ENCODE peak calls at places on chromosomes 6 and 20, in six cellular contexts. W is GM03348, I is DMS79 treated with DMSO at 0.1 percent for 48 hours, B is kidney tubule cell, Z is NCI-H1105 treated with DMSO at 0.1 percent for 48 hours, K is HAP-1. S is an unnamed sample.

GRCh38 chr6:158329531-158329930 is 17.3 kb downstream of the TULP4 start:
- DNase-seq in W (no peak), I (no peak), B (peak), Z (no peak), K (no peak), S (no peak)

GRCh38 chr6:8657522-8657921 is 222.2 kb upstream of the SLC35B3 start:
- DNase-seq in W (no peak), I (no peak), B (peak), Z (no peak), K (no peak), S (no peak)

GRCh38 chr6:36848658-36849441 is 9.6 kb upstream of the CPNE5 start:
- DNase-seq in W (no peak), I (peak), B (peak), Z (peak), K (peak), S (no peak)

GRCh38 chr6:128569737-128570438 is 49.5 kb upstream of the PTPRK start:
- DNase-seq in W (peak), I (no peak), B (peak), Z (no peak), K (peak), S (no peak)

GRCh38 chr6:15547379-15547778 is 115.4 kb downstream of the DTNBP1 start:
- DNase-seq in W (no peak), I (no peak), B (no peak), Z (no peak), K (no peak), S (no peak)

GRCh38 chr20:48923149-48923718 is 1.7 kb downstream of the ARFGEF2 start:
- DNase-seq in W (no peak), I (no peak), B (no peak), Z (no peak), K (no peak), S (no peak)

GRCh38 chr6:33723576-33724085 is 12.1 kb upstream of the UQCC2 start:
- DNase-seq in W (no peak), I (no peak), B (no peak), Z (no peak), K (no peak), S (no peak)

GRCh38 chr6:131172237-131172636 is 37.0 kb downstream of the AKAP7 start:
- DNase-seq in W (no peak), I (no peak), B (peak), Z (no peak), K (no peak), S (no peak)

GRCh38 chr20:44471481-44471882 is 4.2 kb upstream of the TTPAL start:
- DNase-seq in W (peak), I (no peak), B (peak), Z (peak), K (no peak), S (no peak)

GRCh38 chr6:95431637-95432228 is 145.6 kb upstream of the MANEA start:
- DNase-seq in W (peak), I (peak), B (peak), Z (peak), K (peak), S (peak)

GRCh38 chr6:37125779-37126553 is 44.0 kb upstream of the PIM1 start:
- DNase-seq in W (no peak), I (no peak), B (peak), Z (no peak), K (peak), S (no peak)

GRCh38 chr20:8812818-8813217 is 256.1 kb upstream of the PLCB4 start:
- DNase-seq in W (no peak), I (no peak), B (peak), Z (no peak), K (no peak), S (peak)

GRCh38 chr20:4082406-4083102 is 67.2 kb upstream of the RNF24 start:
- DNase-seq in W (peak), I (no peak), B (peak), Z (no peak), K (no peak), S (no peak)

GRCh38 chr6:73694711-73695411 is 1.1 kb upstream of the CD109 start:
- DNase-seq in W (peak), I (no peak), B (peak), Z (no peak), K (no peak), S (no peak)

GRCh38 chr6:31692886-31693285 is 10.2 kb downstream of the ABHD16A start:
- DNase-seq in W (no peak), I (no peak), B (no peak), Z (no peak), K (no peak), S (no peak)

S was measured in NCI-H1436 treated with DMSO at 0.1 percent for 48 hours.